ENCODE peak calls at places on chromosomes 7 and 10, in ten cellular contexts. T is IMR-90, P is adrenal gland, I is ovary, E is iPS DF 6.9, K is colonic mucosa, B is tibial artery, X is RWPE2, W is keratinocyte, U is right cardiac atrium. O is an unnamed sample. For H3K4me1, the result is how much of the 10 kb centered on the place peaks cover.

GRCh38 chr10:9262770-9263169 is 1208.3 kb downstream of the GATA3 start:
- DNase-seq in T (peak), P (no peak), I (no peak), E (no peak), K (no peak), B (no peak), X (no peak), W (no peak), U (no peak), O (no peak)

GRCh38 chr7:131424219-131424822 is 96.6 kb downstream of the MKLN1 start:
- DNase-seq in T (peak), P (no peak), I (no peak), E (no peak), K (no peak), B (no peak), X (no peak), W (no peak), U (no peak), O (peak)

GRCh38 chr7:120718361-120718760 is 139.6 kb downstream of the TSPAN12 start:
- DNase-seq in T (no peak), P (no peak), I (no peak), E (no peak), K (no peak), B (no peak), X (no peak), W (no peak), U (no peak), O (peak)

GRCh38 chr10:96275685-96276418 is 4.5 kb upstream of the BLNK start:
- DNase-seq in T (no peak), P (peak), I (no peak), E (no peak), K (peak), B (peak), X (no peak), W (no peak), U (no peak), O (no peak)

GRCh38 chr10:111102381-111102973 is 25.6 kb downstream of the ADRA2A start:
- DNase-seq in T (no peak), P (no peak), I (no peak), E (no peak), K (no peak), B (no peak), X (no peak), W (no peak), U (no peak), O (no peak)

GRCh38 chr7:110922906-110923305 is 168.0 kb upstream of the LRRN3 start:
- DNase-seq in T (peak), P (no peak), I (no peak), E (no peak), K (no peak), B (no peak), X (peak), W (peak), U (no peak), O (no peak)

GRCh38 chr7:45036801-45037200 is 36.8 kb downstream of the CCM2 start:
- DNase-seq in T (no peak), P (no peak), I (no peak), E (no peak), K (no peak), B (peak), X (no peak), W (no peak), U (no peak), O (no peak)

GRCh38 chr7:47724335-47724982 is 142.5 kb upstream of the TNS3 start:
- DNase-seq in T (peak), P (no peak), I (no peak), E (no peak), K (no peak), B (no peak), X (no peak), W (no peak), U (no peak), O (peak)

GRCh38 chr7:46565257-46565656 is 644.2 kb upstream of the IGFBP3 start:
- DNase-seq in T (no peak), P (no peak), I (no peak), E (no peak), K (no peak), B (no peak), X (no peak), W (no peak), U (no peak), O (no peak)

GRCh38 chr10:67914777-67915340 is 30.4 kb downstream of the SIRT1 start:
- DNase-seq in T (no peak), P (no peak), I (no peak), E (no peak), K (no peak), B (no peak), X (no peak), W (no peak), U (no peak), O (no peak)

DNA sequence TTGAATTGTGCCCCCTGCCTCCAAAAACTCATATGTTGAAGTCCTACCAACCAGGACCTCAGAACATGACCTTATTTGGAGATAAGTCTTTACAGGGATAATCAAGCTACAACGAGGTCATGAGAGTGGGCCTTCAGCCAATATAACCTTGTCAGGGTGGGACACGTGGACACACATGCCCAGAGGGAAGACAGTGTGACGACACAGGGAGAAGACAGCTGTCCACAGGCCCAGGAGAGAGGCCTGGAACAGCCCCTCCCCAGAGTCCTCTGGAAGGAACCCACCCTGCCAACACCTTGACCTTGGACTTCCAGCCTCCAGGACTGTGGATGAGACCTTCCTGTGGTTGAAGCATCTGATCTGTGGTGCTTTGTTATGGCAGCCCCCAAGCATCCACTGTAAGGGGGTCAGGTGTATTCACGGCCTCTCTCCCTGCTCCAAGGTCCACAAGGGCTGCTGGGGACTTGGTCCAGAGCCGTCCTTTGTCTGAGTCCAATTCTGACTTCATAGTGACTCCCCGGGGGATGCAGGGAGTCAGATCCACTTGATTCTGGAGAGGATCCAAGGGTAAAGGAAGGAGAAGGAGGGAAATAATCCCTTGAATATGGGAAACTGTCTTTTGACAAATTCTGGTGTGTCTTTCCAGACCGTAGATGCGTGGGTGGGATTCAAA is 6.9 kb downstream of the CALML3 start:
- DNase-seq in T (no peak), P (no peak), I (peak), E (no peak), K (no peak), B (peak), X (no peak), W (no peak), U (no peak), O (no peak)
- H3K4me1 ChIP-seq in T (under half), P (under half), I (under half), E (under half), K (under half), B (half or more), X (under half), W (under half), U (under half), O (under half)

GRCh38 chr7:16270844-16271243 is 150.5 kb downstream of the CRPPA start:
- DNase-seq in T (no peak), P (no peak), I (no peak), E (no peak), K (no peak), B (no peak), X (no peak), W (no peak), U (no peak), O (no peak)

GRCh38 chr7:16271355-16271754 is 150.0 kb downstream of the CRPPA start:
- DNase-seq in T (no peak), P (no peak), I (no peak), E (no peak), K (no peak), B (no peak), X (no peak), W (no peak), U (no peak), O (no peak)

GRCh38 chr7:16267953-16268820 is 153.2 kb downstream of the CRPPA start:
- DNase-seq in T (no peak), P (no peak), I (no peak), E (no peak), K (no peak), B (no peak), X (no peak), W (no peak), U (no peak), O (no peak)

GRCh38 chr7:16268821-16269768 is 152.2 kb downstream of the CRPPA start:
- DNase-seq in T (peak), P (no peak), I (no peak), E (no peak), K (no peak), B (no peak), X (no peak), W (peak), U (no peak), O (no peak)

GRCh38 chr7:16271990-16272665 is 149.2 kb downstream of the CRPPA start:
- DNase-seq in T (peak), P (no peak), I (no peak), E (no peak), K (no peak), B (no peak), X (no peak), W (no peak), U (no peak), O (no peak)
- H3K4me3 ChIP-seq in T (no peak), P (no peak), I (no peak), E (no peak), K (no peak), B (no peak), X (no peak), W (no peak), U (no peak), O (no peak)

GRCh38 chr7:1457059-1457948 is 2.0 kb downstream of the MICALL2 start:
- DNase-seq in T (no peak), P (no peak), I (no peak), E (no peak), K (peak), B (no peak), X (no peak), W (no peak), U (no peak), O (no peak)
- H3K4me1 ChIP-seq in T (under half), P (half or more), I (under half), E (under half), K (under half), B (half or more), X (under half), W (half or more), U (under half), O (under half)

GRCh38 chr10:25017661-25018060 is 1.2 kb downstream of the THNSL1 start:
- DNase-seq in T (no peak), P (no peak), I (no peak), E (no peak), K (no peak), B (no peak), X (no peak), W (no peak), U (no peak), O (no peak)

GRCh38 chr10:25016349-25017246 is at the start of gene THNSL1:
- DNase-seq in T (peak), P (peak), I (peak), E (peak), K (peak), B (peak), X (peak), W (peak), U (peak), O (peak)

GRCh38 chr10:25018703-25019102 is 2.3 kb downstream of the THNSL1 start:
- DNase-seq in T (no peak), P (no peak), I (no peak), E (no peak), K (no peak), B (no peak), X (no peak), W (no peak), U (no peak), O (no peak)

GRCh38 chr10:25015927-25016348 is at the start of gene ENKUR:
- DNase-seq in T (peak), P (peak), I (peak), E (peak), K (peak), B (peak), X (peak), W (peak), U (peak), O (peak)

DNA sequence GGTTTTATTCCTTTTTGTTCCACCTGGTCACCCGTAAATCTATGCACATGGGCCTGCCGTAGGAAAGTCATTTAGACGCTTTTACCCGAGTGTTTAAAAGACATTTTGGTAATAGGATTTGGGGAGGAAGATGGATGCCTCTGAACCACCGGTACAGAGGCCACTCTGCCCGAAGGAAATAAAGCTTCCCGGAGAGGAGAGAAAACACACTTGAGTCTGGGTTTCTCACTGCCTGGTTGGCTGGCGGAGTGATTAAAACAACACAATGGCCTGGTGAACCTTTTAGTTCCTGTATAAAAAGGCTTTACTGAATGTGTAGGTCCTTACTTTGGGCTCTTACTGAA is 807 bp downstream of the THNSL1 start:
- DNase-seq in T (peak), P (peak), I (peak), E (no peak), K (peak), B (no peak), X (no peak), W (no peak), U (no peak), O (peak)
- H3K4me3 ChIP-seq in T (peak), P (peak), I (peak), E (peak), K (peak), B (peak), X (peak), W (peak), U (peak), O (peak)

DNA sequence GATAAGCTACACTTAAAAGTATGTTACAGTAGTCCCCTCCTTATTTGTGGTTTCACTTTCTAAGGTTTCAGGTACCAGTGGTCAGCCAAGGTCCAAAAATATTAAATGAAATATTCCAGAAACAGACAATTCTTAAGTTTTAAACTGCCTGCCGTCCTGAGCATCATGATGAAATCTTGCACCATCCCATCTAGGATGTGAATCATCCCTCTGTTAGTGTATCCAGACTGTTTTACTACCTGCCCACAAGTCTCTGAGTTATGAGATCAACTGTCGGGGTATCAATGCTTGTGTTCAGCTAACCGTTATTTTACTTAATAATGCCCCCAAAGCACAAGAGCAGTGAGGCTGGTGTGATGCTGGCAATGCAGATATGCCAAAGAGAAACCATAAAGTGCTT is 11.4 kb downstream of the KDM7A start:
- DNase-seq in T (peak), P (no peak), I (no peak), E (no peak), K (no peak), B (no peak), X (no peak), W (no peak), U (no peak), O (no peak)
- H3K4me1 ChIP-seq in T (under half), P (under half), I (under half), E (under half), K (under half), B (under half), X (under half), W (under half), U (under half), O (under half)

O was measured in HAP-1.